ENCODE peak calls at places on chromosomes 5 and 9, in seven cellular contexts. N is heart left ventricle; U is neuronal stem cell; Z is effector memory CD4-positive, alpha-beta T cell; D is CD8-positive, alpha-beta T cell; S is mesenchymal stem cell; A is mammary epithelial cell. R is an unnamed sample.

GRCh38 chr5:124806026-124806856 is 59.8 kb upstream of the ZNF608 start:
- DNase-seq in N (peak; percentile 83), U (peak; percentile 58), Z (no peak), D (no peak), S (peak; percentile 79), A (peak; percentile 88), R (peak; percentile 68)

GRCh38 chr5:7012057-7012456 is 298.8 kb downstream of the TENT4A start:
- DNase-seq in N (no peak), U (no peak), Z (no peak), D (no peak), S (no peak), A (no peak), R (no peak)

GRCh38 chr5:75405296-75405695 is 68.3 kb downstream of the HMGCR start:
- DNase-seq in N (no peak), U (no peak), Z (no peak), D (no peak), S (peak; percentile 6), A (peak; percentile 32), R (no peak)

GRCh38 chr5:111401906-111402305 is 110.4 kb downstream of the STARD4 start:
- DNase-seq in N (no peak), U (no peak), Z (no peak), D (no peak), S (no peak), A (no peak), R (no peak)

GRCh38 chr5:96067902-96068614 is 106.4 kb upstream of the ELL2 start:
- DNase-seq in N (no peak), U (no peak), Z (no peak), D (no peak), S (peak; percentile 88), A (peak; percentile 94), R (no peak)

GRCh38 chr9:8733096-8733954 is 933.7 kb upstream of the DMAC1 start:
- DNase-seq in N (peak; percentile 40), U (peak; percentile 71), Z (no peak), D (no peak), S (peak; percentile 33), A (no peak), R (peak; percentile 61)

GRCh38 chr5:163407034-163407652 is 30.3 kb upstream of the CCNG1 start:
- DNase-seq in N (no peak), U (no peak), Z (no peak), D (no peak), S (peak; percentile 2), A (peak; percentile 4), R (no peak)

GRCh38 chr5:52789867-52790266 is 2.2 kb downstream of the ITGA1 start:
- DNase-seq in N (no peak), U (no peak), Z (no peak), D (no peak), S (no peak), A (no peak), R (no peak)

GRCh38 chr5:103216137-103216536 is 42.4 kb upstream of the MACIR start:
- DNase-seq in N (no peak), U (no peak), Z (no peak), D (no peak), S (peak; percentile 37), A (no peak), R (peak; percentile 4)

GRCh38 chr5:123559434-123559775 is 47.4 kb downstream of the CSNK1G3 start:
- DNase-seq in N (no peak), U (no peak), Z (no peak), D (no peak), S (no peak), A (no peak), R (no peak)

GRCh38 chr9:114677418-114677817 is 4.6 kb downstream of the TEX48 start:
- DNase-seq in N (no peak), U (no peak), Z (no peak), D (no peak), S (peak; percentile 100), A (peak; percentile 99), R (no peak)

GRCh38 chr9:108119530-108120113 is 630.1 kb upstream of the KLF4 start:
- DNase-seq in N (peak; percentile 54), U (no peak), Z (no peak), D (no peak), S (no peak), A (no peak), R (no peak)

GRCh38 chr9:91089405-91090131 is 272.1 kb downstream of the AUH start:
- DNase-seq in N (no peak), U (no peak), Z (no peak), D (no peak), S (peak; percentile 60), A (peak; percentile 29), R (peak; percentile 43)

GRCh38 chr5:178106556-178107239 is 6.6 kb upstream of the N4BP3 start:
- DNase-seq in N (no peak), U (no peak), Z (no peak), D (no peak), S (no peak), A (peak; percentile 32), R (peak; percentile 49)

GRCh38 chr9:5743109-5743508 is 89.8 kb downstream of the ERMP1 start:
- DNase-seq in N (no peak), U (no peak), Z (no peak), D (no peak), S (no peak), A (no peak), R (no peak)
- H3K36me3 ChIP-seq in N (peaks cover 88% of the 10 kb centered on the region), U (peaks cover 87% of the 10 kb centered on the region), Z (peaks cover 15% of the 10 kb centered on the region), D (no peaks in the 10 kb centered on the region), S (peaks cover 9% of the 10 kb centered on the region), A (peaks cover 3% of the 10 kb centered on the region), R (no peaks in the 10 kb centered on the region)

GRCh38 chr5:135174315-135175096 is 140.5 kb upstream of the PITX1 start:
- DNase-seq in N (no peak), U (no peak), Z (no peak), D (no peak), S (peak; percentile 31), A (no peak), R (peak; percentile 71)
- H3K4me3 ChIP-seq in N (no peak overlapping the region), U (no peak overlapping the region), Z (no peak overlapping the region), D (no peak overlapping the region), S (no peak overlapping the region), A (no peak overlapping the region), R (no peak overlapping the region)

GRCh38 chr5:83496626-83497025 is 25.1 kb downstream of the VCAN start:
- DNase-seq in N (no peak), U (no peak), Z (no peak), D (no peak), S (no peak), A (no peak), R (no peak)
- H3K36me3 ChIP-seq in N (peaks cover 20% of the 10 kb centered on the region), U (peaks cover 100% of the 10 kb centered on the region), Z (no peaks in the 10 kb centered on the region), D (no peaks in the 10 kb centered on the region), S (peaks cover 15% of the 10 kb centered on the region), A (no peaks in the 10 kb centered on the region), R (peaks cover 10% of the 10 kb centered on the region)

GRCh38 chr9:124019771-124020519 is 8.4 kb downstream of the LHX2 start:
- DNase-seq in N (no peak), U (no peak), Z (no peak), D (no peak), S (no peak), A (no peak), R (peak; percentile 52)

GRCh38 chr9:124016152-124017063 is 4.8 kb downstream of the LHX2 start:
- DNase-seq in N (no peak), U (no peak), Z (no peak), D (no peak), S (no peak), A (no peak), R (peak; percentile 63)

GRCh38 chr9:124018731-124019697 is 7.4 kb downstream of the LHX2 start:
- DNase-seq in N (no peak), U (no peak), Z (no peak), D (no peak), S (no peak), A (no peak), R (peak; percentile 87)

GRCh38 chr9:124017064-124017928 is 5.7 kb downstream of the LHX2 start:
- DNase-seq in N (no peak), U (no peak), Z (no peak), D (no peak), S (no peak), A (no peak), R (peak; percentile 81)

DNA sequence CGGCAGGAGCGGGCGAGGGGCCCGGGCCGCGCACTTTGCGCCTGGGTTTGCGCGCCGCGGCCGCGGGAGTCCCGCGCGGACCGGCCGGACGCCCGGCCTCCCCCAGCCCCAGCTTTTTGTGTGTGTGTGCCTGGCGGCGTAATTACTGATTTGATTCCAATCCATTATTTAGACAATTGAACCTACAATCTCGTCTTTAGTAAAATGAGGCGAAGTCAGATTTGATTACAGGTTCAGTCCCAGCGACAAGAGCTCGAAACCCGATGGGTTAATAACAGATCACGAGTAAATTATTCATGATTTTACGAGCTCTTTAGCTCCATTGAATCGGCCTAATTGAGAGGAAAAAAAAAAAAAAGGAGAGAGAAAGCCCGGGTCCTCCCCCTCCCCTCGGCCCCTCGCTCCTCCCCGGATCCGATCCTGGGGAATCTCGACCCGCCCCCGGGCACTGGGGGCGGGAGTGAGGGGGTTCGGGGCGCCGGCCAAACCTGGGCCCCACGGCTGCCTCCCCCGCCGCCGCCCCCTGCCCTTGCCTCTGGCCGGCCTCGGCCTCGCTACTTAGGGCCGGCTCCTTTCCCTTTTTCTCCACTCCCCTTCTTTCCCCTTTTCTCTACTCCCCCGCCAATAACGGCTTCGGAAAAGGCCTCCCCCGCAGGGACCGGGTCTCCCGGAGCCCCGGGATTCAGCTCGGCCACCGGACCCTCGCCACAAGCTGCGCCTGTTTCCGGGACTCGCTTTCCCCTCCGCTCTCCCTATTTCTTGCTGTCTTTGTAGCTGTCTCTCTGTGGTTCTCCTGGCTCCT is 6.6 kb downstream of the LHX2 start:
- DNase-seq in N (no peak), U (no peak), Z (no peak), D (no peak), S (no peak), A (no peak), R (peak; percentile 93)
- H3K4me3 ChIP-seq in N (peak overlapping the region; percentile 46), U (peak overlapping the region; percentile 86), Z (no peak overlapping the region), D (peak overlapping the region; percentile 27), S (no peak overlapping the region), A (no peak overlapping the region), R (peak overlapping the region; percentile 32)